ENCODE peak calls at places on chromosomes 11 and 22, in five cellular contexts. One of them, this sample, is unnamed.

GRCh38 chr11:24496728-24497396 is at the start of gene LUZP2:
- DNase-seq in CD8-positive, alpha-beta T cell: no peak
- DNase-seq in IMR-90: peak; percentile 51
- DNase-seq in neural progenitor cell: peak; percentile 88
- DNase-seq in A549: no peak
- DNase-seq in this sample: peak; percentile 46

GRCh38 chr22:40322061-40322460 is 24.2 kb upstream of the ADSL start:
- DNase-seq in CD8-positive, alpha-beta T cell: no peak
- DNase-seq in IMR-90: peak; percentile 50
- DNase-seq in neural progenitor cell: no peak
- DNase-seq in A549: no peak
- DNase-seq in this sample: no peak

GRCh38 chr11:85946221-85946620 is 91.0 kb downstream of the CCDC83 start:
- DNase-seq in CD8-positive, alpha-beta T cell: no peak
- DNase-seq in IMR-90: peak; percentile 58
- DNase-seq in neural progenitor cell: no peak
- DNase-seq in A549: no peak
- DNase-seq in this sample: no peak

GRCh38 chr11:94895451-94895850 is 77.9 kb downstream of the CWC15 start:
- DNase-seq in CD8-positive, alpha-beta T cell: no peak
- DNase-seq in IMR-90: peak; percentile 80
- DNase-seq in neural progenitor cell: no peak
- DNase-seq in A549: peak; percentile 19
- DNase-seq in this sample: no peak

GRCh38 chr22:19837915-19838314 is 16.8 kb downstream of the GNB1L start:
- DNase-seq in CD8-positive, alpha-beta T cell: no peak
- DNase-seq in IMR-90: no peak
- DNase-seq in neural progenitor cell: no peak
- DNase-seq in A549: no peak
- DNase-seq in this sample: no peak

GRCh38 chr11:65445604-65446445 is 23.2 kb downstream of the NEAT1 start:
- DNase-seq in CD8-positive, alpha-beta T cell: no peak
- DNase-seq in IMR-90: peak; percentile 37
- DNase-seq in neural progenitor cell: no peak
- DNase-seq in A549: no peak
- DNase-seq in this sample: no peak

GRCh38 chr11:6204708-6205107 is 649 bp upstream of the C11orf42 start:
- DNase-seq in CD8-positive, alpha-beta T cell: no peak
- DNase-seq in IMR-90: no peak
- DNase-seq in neural progenitor cell: no peak
- DNase-seq in A549: no peak
- DNase-seq in this sample: no peak

GRCh38 chr11:13638436-13638835 is 30.0 kb upstream of the FAR1 start:
- DNase-seq in CD8-positive, alpha-beta T cell: no peak
- DNase-seq in IMR-90: no peak
- DNase-seq in neural progenitor cell: no peak
- DNase-seq in A549: no peak
- DNase-seq in this sample: no peak

GRCh38 chr22:39634530-39635399 is 64.2 kb downstream of the CACNA1I start:
- DNase-seq in CD8-positive, alpha-beta T cell: no peak
- DNase-seq in IMR-90: peak; percentile 92
- DNase-seq in neural progenitor cell: no peak
- DNase-seq in A549: peak; percentile 75
- DNase-seq in this sample: no peak

GRCh38 chr11:13939952-13940610 is 22.4 kb upstream of the SPON1 start:
- DNase-seq in CD8-positive, alpha-beta T cell: no peak
- DNase-seq in IMR-90: no peak
- DNase-seq in neural progenitor cell: no peak
- DNase-seq in A549: peak; percentile 24
- DNase-seq in this sample: no peak

GRCh38 chr11:2940930-2941821 is 12.0 kb upstream of the PHLDA2 start:
- DNase-seq in CD8-positive, alpha-beta T cell: no peak
- DNase-seq in IMR-90: no peak
- DNase-seq in neural progenitor cell: no peak
- DNase-seq in A549: peak; percentile 56
- DNase-seq in this sample: no peak

GRCh38 chr11:17992916-17993315 is 19.9 kb downstream of the SERGEF start:
- DNase-seq in CD8-positive, alpha-beta T cell: no peak
- DNase-seq in IMR-90: no peak
- DNase-seq in neural progenitor cell: no peak
- DNase-seq in A549: no peak
- DNase-seq in this sample: no peak

GRCh38 chr11:21866781-21867180 is 326.1 kb upstream of the ANO5 start:
- DNase-seq in CD8-positive, alpha-beta T cell: no peak
- DNase-seq in IMR-90: no peak
- DNase-seq in neural progenitor cell: no peak
- DNase-seq in A549: no peak
- DNase-seq in this sample: no peak

GRCh38 chr22:23714596-23715588 is 24.1 kb downstream of the RGL4 start:
- DNase-seq in CD8-positive, alpha-beta T cell: no peak
- DNase-seq in IMR-90: no peak
- DNase-seq in neural progenitor cell: no peak
- DNase-seq in A549: no peak
- DNase-seq in this sample: no peak

GRCh38 chr11:94224078-94224477 is 80.3 kb upstream of the IZUMO1R start:
- DNase-seq in CD8-positive, alpha-beta T cell: no peak
- DNase-seq in IMR-90: peak; percentile 12
- DNase-seq in neural progenitor cell: no peak
- DNase-seq in A549: peak; percentile 4
- DNase-seq in this sample: no peak

GRCh38 chr11:121890377-121890776 is 225.6 kb downstream of the BLID start:
- DNase-seq in CD8-positive, alpha-beta T cell: no peak
- DNase-seq in IMR-90: peak; percentile 80
- DNase-seq in neural progenitor cell: no peak
- DNase-seq in A549: no peak
- DNase-seq in this sample: no peak

GRCh38 chr11:61864814-61865775 is 26.2 kb downstream of the FADS3 start:
- DNase-seq in CD8-positive, alpha-beta T cell: no peak
- DNase-seq in IMR-90: no peak
- DNase-seq in neural progenitor cell: no peak
- DNase-seq in A549: no peak
- DNase-seq in this sample: no peak

GRCh38 chr22:37352481-37352880 is 70.2 kb downstream of the CYTH4 start:
- DNase-seq in CD8-positive, alpha-beta T cell: no peak
- DNase-seq in IMR-90: no peak
- DNase-seq in neural progenitor cell: no peak
- DNase-seq in A549: no peak
- DNase-seq in this sample: no peak

GRCh38 chr11:129410561-129410960 is 34.9 kb downstream of the BARX2 start:
- DNase-seq in CD8-positive, alpha-beta T cell: no peak
- DNase-seq in IMR-90: no peak
- DNase-seq in neural progenitor cell: no peak
- DNase-seq in A549: no peak
- DNase-seq in this sample: no peak

GRCh38 chr11:62909107-62909894 is 11.9 kb downstream of the CHRM1 start:
- DNase-seq in CD8-positive, alpha-beta T cell: no peak
- DNase-seq in IMR-90: peak; percentile 73
- DNase-seq in neural progenitor cell: peak; percentile 86
- DNase-seq in A549: peak; percentile 56
- DNase-seq in this sample: peak; percentile 87

GRCh38 chr22:46937939-46938338 is 175.5 kb downstream of the TBC1D22A start:
- DNase-seq in CD8-positive, alpha-beta T cell: no peak
- DNase-seq in IMR-90: no peak
- DNase-seq in neural progenitor cell: no peak
- DNase-seq in A549: no peak
- DNase-seq in this sample: no peak

GRCh38 chr11:116601734-116602636 is 170.8 kb downstream of the BUD13 start:
- DNase-seq in CD8-positive, alpha-beta T cell: no peak
- DNase-seq in IMR-90: peak; percentile 3
- DNase-seq in neural progenitor cell: no peak
- DNase-seq in A549: no peak
- DNase-seq in this sample: peak; percentile 2

GRCh38 chr11:131652231-131652630 is 281.8 kb downstream of the NTM start:
- DNase-seq in CD8-positive, alpha-beta T cell: no peak
- DNase-seq in IMR-90: no peak
- DNase-seq in neural progenitor cell: no peak
- DNase-seq in A549: no peak
- DNase-seq in this sample: no peak

GRCh38 chr11:88535266-88535665 is 197.7 kb upstream of the CTSC start:
- DNase-seq in CD8-positive, alpha-beta T cell: no peak
- DNase-seq in IMR-90: peak; percentile 42
- DNase-seq in neural progenitor cell: no peak
- DNase-seq in A549: no peak
- DNase-seq in this sample: no peak

GRCh38 chr11:81886406-81887075 is 847.1 kb downstream of the FAM181B start:
- DNase-seq in CD8-positive, alpha-beta T cell: no peak
- DNase-seq in IMR-90: no peak
- DNase-seq in neural progenitor cell: no peak
- DNase-seq in A549: no peak
- DNase-seq in this sample: no peak

GRCh38 chr11:68141247-68142027 is 20.2 kb upstream of the CHKA start:
- DNase-seq in CD8-positive, alpha-beta T cell: no peak
- DNase-seq in IMR-90: no peak
- DNase-seq in neural progenitor cell: no peak
- DNase-seq in A549: no peak
- DNase-seq in this sample: no peak

GRCh38 chr11:71252434-71252781 is at the start of gene SHANK2:
- DNase-seq in CD8-positive, alpha-beta T cell: no peak
- DNase-seq in IMR-90: no peak
- DNase-seq in neural progenitor cell: peak; percentile 63
- DNase-seq in A549: no peak
- DNase-seq in this sample: peak; percentile 16

GRCh38 chr11:128341280-128341679 is 246.1 kb downstream of the ETS1 start:
- DNase-seq in CD8-positive, alpha-beta T cell: peak; percentile 45
- DNase-seq in IMR-90: no peak
- DNase-seq in neural progenitor cell: no peak
- DNase-seq in A549: no peak
- DNase-seq in this sample: no peak

GRCh38 chr11:22991196-22991595 is 130.9 kb upstream of the CCDC179 start:
- DNase-seq in CD8-positive, alpha-beta T cell: no peak
- DNase-seq in IMR-90: no peak
- DNase-seq in neural progenitor cell: no peak
- DNase-seq in A549: no peak
- DNase-seq in this sample: no peak

GRCh38 chr11:111347723-111348115 is 31.4 kb downstream of the POU2AF1 start:
- DNase-seq in CD8-positive, alpha-beta T cell: no peak
- DNase-seq in IMR-90: peak; percentile 28
- DNase-seq in neural progenitor cell: no peak
- DNase-seq in A549: no peak
- DNase-seq in this sample: no peak

GRCh38 chr11:69638941-69639681 is 1.8 kb upstream of the CCND1 start:
- DNase-seq in CD8-positive, alpha-beta T cell: no peak
- DNase-seq in IMR-90: peak; percentile 97
- DNase-seq in neural progenitor cell: peak; percentile 98
- DNase-seq in A549: peak; percentile 98
- DNase-seq in this sample: peak; percentile 90
- H3K27ac ChIP-seq in CD8-positive, alpha-beta T cell: no peak overlapping the region
- H3K27ac ChIP-seq in IMR-90: peak overlapping the region; percentile 96
- H3K27ac ChIP-seq in neural progenitor cell: peak overlapping the region; percentile 78
- H3K27ac ChIP-seq in A549: peak overlapping the region; percentile 96
- H3K27ac ChIP-seq in this sample: no peak overlapping the region

GRCh38 chr11:74139151-74139918 is 31.5 kb downstream of the C2CD3 start:
- DNase-seq in CD8-positive, alpha-beta T cell: no peak
- DNase-seq in IMR-90: peak; percentile 23
- DNase-seq in neural progenitor cell: no peak
- DNase-seq in A549: peak; percentile 14
- DNase-seq in this sample: no peak
- H3K4me3 ChIP-seq in CD8-positive, alpha-beta T cell: no peak overlapping the region
- H3K4me3 ChIP-seq in IMR-90: no peak overlapping the region
- H3K4me3 ChIP-seq in neural progenitor cell: no peak overlapping the region
- H3K4me3 ChIP-seq in A549: no peak overlapping the region
- H3K4me3 ChIP-seq in this sample: no peak overlapping the region

DNA sequence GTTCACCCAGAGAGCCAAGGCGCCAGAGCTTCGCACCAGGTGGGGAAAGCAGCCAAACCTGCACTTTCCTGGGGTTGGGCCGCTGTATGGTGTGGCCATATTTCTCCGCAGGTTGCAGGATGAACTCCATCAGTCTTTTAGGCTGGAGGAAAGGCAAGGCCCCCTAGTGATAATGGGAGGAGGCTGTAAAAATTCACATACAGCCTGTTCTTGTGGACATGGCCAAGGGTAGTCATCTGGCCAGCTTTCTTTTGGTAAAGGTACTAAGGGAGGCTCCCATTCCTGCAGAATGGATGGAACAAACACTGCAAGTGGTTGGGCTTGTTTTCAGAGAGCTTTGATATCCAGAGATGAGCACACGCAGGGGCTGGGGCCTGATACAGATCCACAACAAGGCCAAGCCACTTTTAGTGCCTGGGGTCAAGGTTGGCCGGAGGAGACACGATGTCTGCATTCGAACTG is 29.6 kb downstream of the C22orf31 start:
- DNase-seq in CD8-positive, alpha-beta T cell: no peak
- DNase-seq in IMR-90: no peak
- DNase-seq in neural progenitor cell: no peak
- DNase-seq in A549: no peak
- DNase-seq in this sample: no peak
- TF ChIP-seq CTCF in CD8-positive, alpha-beta T cell: no peak
- TF ChIP-seq CTCF in IMR-90: no peak
- TF ChIP-seq CTCF in neural progenitor cell: no peak
- TF ChIP-seq CTCF in A549: no peak
- TF ChIP-seq CTCF in this sample: no peak

GRCh38 chr11:7381937-7382336 is 103.4 kb upstream of the OLFML1 start:
- DNase-seq in CD8-positive, alpha-beta T cell: no peak
- DNase-seq in IMR-90: no peak
- DNase-seq in neural progenitor cell: no peak
- DNase-seq in A549: no peak
- DNase-seq in this sample: no peak

DNA sequence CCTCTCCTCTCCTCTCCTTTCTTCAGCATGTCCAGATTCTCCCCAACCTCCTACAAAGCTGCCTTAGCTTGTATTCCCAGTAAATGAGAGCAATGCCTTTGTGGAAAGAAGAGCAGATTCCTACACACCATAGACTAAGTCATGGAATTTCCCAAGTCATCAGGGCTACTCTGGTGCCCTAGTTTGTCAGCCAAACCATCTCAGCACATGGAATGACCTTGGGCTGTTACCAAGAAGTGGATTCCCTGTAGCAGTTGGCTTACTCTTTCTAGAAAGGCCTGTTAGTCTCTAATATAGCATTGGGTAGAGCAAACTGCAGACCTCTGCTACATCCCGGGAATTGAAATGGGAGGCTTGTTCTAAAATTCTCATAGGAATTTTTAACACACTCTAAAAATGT is 108.9 kb upstream of the OLFML1 start:
- DNase-seq in CD8-positive, alpha-beta T cell: no peak
- DNase-seq in IMR-90: no peak
- DNase-seq in neural progenitor cell: no peak
- DNase-seq in A549: no peak
- DNase-seq in this sample: no peak
- H3K27ac ChIP-seq in CD8-positive, alpha-beta T cell: no peak overlapping the region
- H3K27ac ChIP-seq in IMR-90: no peak overlapping the region
- H3K27ac ChIP-seq in neural progenitor cell: no peak overlapping the region
- H3K27ac ChIP-seq in A549: no peak overlapping the region
- H3K27ac ChIP-seq in this sample: no peak overlapping the region